ENCODE peak calls at places on chromosomes 3 and 15, in six cellular contexts. U, Z, T, F, M and C are unnamed samples.

GRCh38 chr15:33111051-33111451 is 83.5 kb downstream of the FMN1 start:
- DNase-seq in U (no peak), Z (no peak), T (peak), F (peak), M (no peak), C (no peak)

GRCh38 chr15:63236272-63236671 is 41.1 kb upstream of the APH1B start:
- DNase-seq in U (no peak), Z (peak), T (peak), F (no peak), M (no peak), C (no peak)

GRCh38 chr15:63554337-63554927 is 42.8 kb upstream of the FBXL22 start:
- DNase-seq in U (no peak), Z (no peak), T (peak), F (no peak), M (no peak), C (no peak)

GRCh38 chr15:96837241-96837970 is 506.9 kb downstream of the NR2F2 start:
- DNase-seq in U (no peak), Z (no peak), T (no peak), F (peak), M (no peak), C (no peak)

GRCh38 chr3:197901626-197902025 is 48.4 kb upstream of the RPL35A start:
- DNase-seq in U (no peak), Z (no peak), T (no peak), F (no peak), M (no peak), C (no peak)

GRCh38 chr15:76342382-76343201 is 6.0 kb downstream of the ISL2 start:
- DNase-seq in U (no peak), Z (no peak), T (no peak), F (no peak), M (no peak), C (no peak)

GRCh38 chr3:194900886-194901522 is 215.3 kb downstream of the FAM43A start:
- DNase-seq in U (no peak), Z (no peak), T (no peak), F (peak), M (no peak), C (no peak)

GRCh38 chr3:156792114-156792513 is 34.0 kb upstream of the LEKR1 start:
- DNase-seq in U (no peak), Z (no peak), T (no peak), F (no peak), M (no peak), C (no peak)

GRCh38 chr15:93035092-93035915 is 53.7 kb downstream of the RGMA start:
- DNase-seq in U (no peak), Z (no peak), T (no peak), F (no peak), M (no peak), C (no peak)

GRCh38 chr3:6097021-6097420 is 763.9 kb upstream of the GRM7 start:
- DNase-seq in U (no peak), Z (no peak), T (no peak), F (no peak), M (no peak), C (no peak)

GRCh38 chr3:111548756-111549155 is 6.8 kb downstream of the CD96 start:
- DNase-seq in U (no peak), Z (no peak), T (no peak), F (no peak), M (no peak), C (no peak)

GRCh38 chr3:179760944-179761343 is 108.1 kb downstream of the USP13 start:
- DNase-seq in U (no peak), Z (peak), T (peak), F (peak), M (peak), C (no peak)

GRCh38 chr3:87307805-87308204 is 31.4 kb upstream of the POU1F1 start:
- DNase-seq in U (no peak), Z (no peak), T (peak), F (no peak), M (no peak), C (no peak)

GRCh38 chr3:140629351-140630137 is 48.3 kb upstream of the TRIM42 start:
- DNase-seq in U (no peak), Z (peak), T (peak), F (peak), M (no peak), C (no peak)

GRCh38 chr3:134971359-134971758 is 176.3 kb downstream of the EPHB1 start:
- DNase-seq in U (no peak), Z (no peak), T (no peak), F (no peak), M (no peak), C (no peak)

DNA sequence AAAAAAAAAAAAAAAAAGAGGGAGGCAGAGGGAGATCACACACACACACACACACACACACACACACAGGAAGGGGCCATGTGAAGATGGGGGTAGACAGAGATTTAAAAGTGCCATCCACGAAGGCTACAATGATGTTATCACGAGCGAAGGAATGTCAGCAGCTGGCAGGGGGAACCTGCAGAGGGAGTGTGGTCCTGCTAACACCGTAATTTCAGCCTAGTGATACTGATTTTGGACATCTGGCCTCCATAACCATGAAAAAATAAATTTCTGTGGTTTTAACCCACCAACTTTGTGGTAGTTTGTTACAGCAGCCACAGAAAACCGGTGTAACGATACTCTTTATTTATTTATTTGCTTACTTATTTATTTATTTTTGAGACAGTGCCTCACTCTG is 76.0 kb downstream of the TMCO5A start:
- DNase-seq in U (no peak), Z (peak), T (peak), F (no peak), M (no peak), C (no peak)
- TF ChIP-seq CTCF in U (no peak), Z (peak), T (peak), F (no peak), M (no peak), C (no peak)

GRCh38 chr15:40440300-40441011 is at the start of gene BAHD1:
- DNase-seq in U (peak), Z (peak), T (peak), F (peak), M (peak), C (peak)
- TF ChIP-seq CTCF in U (no peak), Z (no peak), T (no peak), F (peak), M (no peak), C (no peak)

GRCh38 chr15:57639306-57639705 is 47.6 kb downstream of the MYZAP start:
- DNase-seq in U (no peak), Z (no peak), T (no peak), F (no peak), M (no peak), C (no peak)

GRCh38 chr15:57646057-57646456 is 54.4 kb downstream of the MYZAP start:
- DNase-seq in U (no peak), Z (no peak), T (no peak), F (no peak), M (no peak), C (no peak)

GRCh38 chr15:57637836-57638235 is 46.1 kb downstream of the MYZAP start:
- DNase-seq in U (no peak), Z (no peak), T (no peak), F (no peak), M (no peak), C (no peak)

GRCh38 chr15:57635300-57635944 is 43.7 kb downstream of the MYZAP start:
- DNase-seq in U (no peak), Z (no peak), T (no peak), F (no peak), M (no peak), C (no peak)

GRCh38 chr15:57640935-57641682 is 49.4 kb downstream of the MYZAP start:
- DNase-seq in U (no peak), Z (no peak), T (peak), F (peak), M (peak), C (no peak)
- TF ChIP-seq CTCF in U (peak), Z (peak), T (peak), F (peak), M (peak), C (peak)

DNA sequence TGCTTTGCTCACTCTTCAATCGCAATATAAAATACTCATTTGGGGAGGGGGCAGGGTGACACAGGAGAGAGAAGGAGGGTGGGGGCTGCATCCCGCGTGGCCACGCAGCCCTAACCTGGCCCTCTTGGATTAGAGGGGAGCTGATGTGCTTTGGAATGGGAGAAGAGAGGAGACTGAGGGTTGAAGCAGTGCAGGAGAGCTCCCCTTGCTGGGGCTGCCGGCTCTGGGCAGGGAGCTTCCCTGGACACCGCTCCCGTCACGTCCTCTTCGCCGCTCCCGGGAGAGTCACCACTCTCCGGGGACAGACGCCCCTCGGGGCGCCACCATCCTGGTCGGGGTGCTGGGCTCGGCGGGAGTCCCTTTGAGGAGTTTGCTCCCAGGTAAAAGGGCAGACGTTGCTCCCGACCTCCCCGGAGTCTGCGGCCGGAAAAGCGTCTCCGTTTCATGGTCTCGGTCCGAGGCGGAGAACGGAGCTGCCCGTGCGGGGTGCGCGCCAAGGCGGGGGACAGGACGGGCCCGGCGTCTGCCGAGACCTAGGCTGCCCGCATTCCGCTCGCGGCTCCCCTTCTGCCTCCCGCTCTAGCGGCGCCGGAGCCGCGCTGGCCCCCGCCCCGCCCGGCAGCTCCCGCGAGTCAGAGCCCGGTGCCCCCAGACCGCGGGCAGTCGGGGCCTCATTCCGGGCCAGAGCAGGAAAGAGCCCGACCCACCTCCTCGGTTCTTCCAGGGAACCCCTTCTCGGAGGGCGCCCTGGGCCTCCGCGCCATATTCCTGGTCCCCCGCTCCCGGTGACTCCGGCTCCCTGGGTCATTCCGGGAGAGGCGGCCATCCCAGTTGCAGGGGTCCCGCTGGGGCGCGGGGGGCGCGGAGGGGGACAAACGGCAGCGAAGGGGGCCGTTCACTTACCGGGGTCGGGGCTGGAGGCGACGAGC is 603 bp downstream of the SLC7A14 start:
- DNase-seq in U (peak), Z (no peak), T (no peak), F (no peak), M (no peak), C (no peak)
- TF ChIP-seq CTCF in U (no peak), Z (no peak), T (no peak), F (no peak), M (no peak), C (no peak)

GRCh38 chr15:68482246-68482645 is 50.3 kb upstream of the ITGA11 start:
- DNase-seq in U (no peak), Z (no peak), T (no peak), F (no peak), M (no peak), C (no peak)

GRCh38 chr15:68485721-68486360 is 53.9 kb upstream of the ITGA11 start:
- DNase-seq in U (no peak), Z (no peak), T (no peak), F (no peak), M (no peak), C (no peak)

GRCh38 chr15:68483165-68483564 is 51.2 kb upstream of the ITGA11 start:
- DNase-seq in U (no peak), Z (no peak), T (no peak), F (no peak), M (no peak), C (no peak)

GRCh38 chr15:68484696-68485400 is 52.9 kb upstream of the ITGA11 start:
- DNase-seq in U (no peak), Z (peak), T (peak), F (no peak), M (no peak), C (no peak)

GRCh38 chr15:68484220-68484619 is 52.3 kb upstream of the ITGA11 start:
- DNase-seq in U (no peak), Z (no peak), T (no peak), F (no peak), M (no peak), C (no peak)
- TF ChIP-seq CTCF in U (no peak), Z (no peak), T (no peak), F (no peak), M (no peak), C (no peak)